ENCODE peak calls at places on chromosomes 3 and 15, in eight cellular contexts. L, D, X, K, O, V, I and C are unnamed samples.

GRCh38 chr15:80856400-80856799 is 77.2 kb downstream of the CEMIP start:
- DNase-seq in L (peak), D (no peak), X (no peak), K (no peak), O (peak), V (no peak), I (no peak), C (no peak)

GRCh38 chr15:80151148-80151547 is 1.7 kb upstream of the FAH start:
- DNase-seq in L (no peak), D (no peak), X (no peak), K (no peak), O (no peak), V (no peak), I (no peak), C (no peak)

GRCh38 chr3:197590313-197590962 is 34.7 kb upstream of the BDH1 start:
- DNase-seq in L (no peak), D (no peak), X (no peak), K (no peak), O (no peak), V (no peak), I (no peak), C (no peak)

GRCh38 chr3:64763980-64764379 is 76.2 kb upstream of the ADAMTS9 start:
- DNase-seq in L (no peak), D (no peak), X (no peak), K (no peak), O (peak), V (no peak), I (no peak), C (no peak)

GRCh38 chr3:134709076-134709475 is 58.3 kb upstream of the KY start:
- DNase-seq in L (no peak), D (no peak), X (no peak), K (no peak), O (no peak), V (no peak), I (no peak), C (no peak)

GRCh38 chr3:181974198-181974597 is 262.5 kb downstream of the SOX2 start:
- DNase-seq in L (no peak), D (no peak), X (no peak), K (no peak), O (no peak), V (no peak), I (no peak), C (no peak)

GRCh38 chr3:60250810-60251209 is 1000.4 kb downstream of the FHIT start:
- DNase-seq in L (no peak), D (no peak), X (no peak), K (no peak), O (no peak), V (no peak), I (no peak), C (no peak)

GRCh38 chr15:47675735-47676134 is 41.6 kb upstream of the SEMA6D start:
- DNase-seq in L (no peak), D (no peak), X (no peak), K (no peak), O (peak), V (no peak), I (no peak), C (no peak)

GRCh38 chr3:100603449-100603848 is 6.0 kb upstream of the ADGRG7 start:
- DNase-seq in L (peak), D (peak), X (peak), K (peak), O (peak), V (no peak), I (peak), C (peak)
- H3K4me3 ChIP-seq in L (no peak), D (no peak), X (no peak), K (no peak), O (peak), V (no peak), I (no peak), C (no peak)

DNA sequence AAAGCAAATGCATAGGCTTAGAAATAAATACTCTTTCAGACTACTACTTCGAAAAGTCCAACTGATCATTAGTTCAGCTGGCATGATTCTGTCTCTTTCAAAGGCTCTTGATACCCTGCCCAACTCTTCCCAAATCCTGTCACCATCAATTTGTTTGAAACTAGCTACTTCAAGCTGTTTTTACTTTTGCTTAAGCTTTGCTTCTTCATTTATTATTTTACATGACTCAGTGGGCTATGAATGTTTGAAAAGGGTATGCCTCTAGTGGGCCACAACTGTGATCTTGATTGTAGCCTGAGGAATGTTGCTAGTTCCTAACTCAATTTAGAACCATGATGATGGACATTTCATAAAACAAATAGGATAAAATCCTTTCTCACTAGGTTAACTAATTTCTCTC is 340.8 kb downstream of the NAALADL2 start:
- DNase-seq in L (no peak), D (no peak), X (no peak), K (no peak), O (no peak), V (no peak), I (no peak), C (peak)
- H3K4me3 ChIP-seq in L (no peak), D (no peak), X (no peak), K (no peak), O (no peak), V (no peak), I (no peak), C (no peak)

GRCh38 chr3:116848402-116848801 is 138.8 kb downstream of the TUSC7 start:
- DNase-seq in L (no peak), D (no peak), X (no peak), K (no peak), O (no peak), V (no peak), I (no peak), C (no peak)
- H3K4me3 ChIP-seq in L (no peak), D (no peak), X (no peak), K (no peak), O (no peak), V (no peak), I (no peak), C (no peak)

DNA sequence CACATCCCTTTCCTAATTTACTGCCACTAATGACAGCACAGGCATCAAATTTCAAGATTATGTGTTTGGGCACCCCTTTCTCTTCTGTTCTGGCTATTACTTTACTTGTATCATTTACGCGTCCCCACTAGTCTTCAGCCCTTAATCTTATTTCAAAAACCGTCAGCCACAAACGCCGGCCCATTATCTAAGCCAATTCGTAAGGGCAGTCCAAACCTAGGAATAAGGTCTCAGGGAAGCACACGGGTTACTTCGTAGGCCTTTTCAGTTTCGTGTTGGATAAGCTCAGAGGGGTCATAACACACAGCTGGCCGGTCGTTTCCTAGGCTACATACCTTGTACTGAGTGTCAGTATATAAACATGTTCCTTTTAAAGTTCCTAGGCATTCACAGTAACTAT is 5.1 kb upstream of the DNAAF4 start:
- DNase-seq in L (no peak), D (no peak), X (no peak), K (no peak), O (no peak), V (no peak), I (no peak), C (no peak)
- H3K4me3 ChIP-seq in L (no peak), D (no peak), X (no peak), K (no peak), O (no peak), V (no peak), I (no peak), C (no peak)

GRCh38 chr15:28981351-28981720 is 95.6 kb downstream of the APBA2 start:
- DNase-seq in L (no peak), D (no peak), X (no peak), K (no peak), O (no peak), V (no peak), I (no peak), C (no peak)

GRCh38 chr15:28983432-28984311 is 97.9 kb downstream of the APBA2 start:
- DNase-seq in L (no peak), D (no peak), X (no peak), K (no peak), O (no peak), V (no peak), I (no peak), C (no peak)

GRCh38 chr15:28982886-28983285 is 97.1 kb downstream of the APBA2 start:
- DNase-seq in L (no peak), D (no peak), X (no peak), K (no peak), O (no peak), V (no peak), I (no peak), C (no peak)

GRCh38 chr15:28980709-28981350 is 95.1 kb downstream of the APBA2 start:
- DNase-seq in L (no peak), D (no peak), X (no peak), K (no peak), O (no peak), V (no peak), I (no peak), C (no peak)

GRCh38 chr15:28981921-28982320 is 96.1 kb downstream of the APBA2 start:
- DNase-seq in L (no peak), D (no peak), X (no peak), K (no peak), O (no peak), V (no peak), I (no peak), C (no peak)
- H3K4me3 ChIP-seq in L (no peak), D (no peak), X (no peak), K (no peak), O (no peak), V (no peak), I (no peak), C (no peak)

GRCh38 chr3:4052691-4053090 is 250.5 kb upstream of the SETMAR start:
- DNase-seq in L (no peak), D (no peak), X (no peak), K (no peak), O (no peak), V (no peak), I (no peak), C (no peak)
- H3K4me3 ChIP-seq in L (no peak), D (no peak), X (no peak), K (no peak), O (no peak), V (no peak), I (no peak), C (no peak)

GRCh38 chr3:102000620-102001209 is 151.4 kb downstream of the NFKBIZ start:
- DNase-seq in L (no peak), D (no peak), X (no peak), K (no peak), O (no peak), V (no peak), I (no peak), C (no peak)
- H3K4me3 ChIP-seq in L (no peak), D (no peak), X (no peak), K (no peak), O (no peak), V (no peak), I (no peak), C (no peak)

GRCh38 chr15:69976366-69976994 is 121.2 kb downstream of the TLE3 start:
- DNase-seq in L (no peak), D (peak), X (peak), K (peak), O (peak), V (no peak), I (peak), C (peak)

GRCh38 chr15:69973102-69973714 is 124.5 kb downstream of the TLE3 start:
- DNase-seq in L (peak), D (peak), X (peak), K (peak), O (no peak), V (no peak), I (peak), C (peak)

GRCh38 chr15:69972436-69972835 is 125.3 kb downstream of the TLE3 start:
- DNase-seq in L (no peak), D (no peak), X (no peak), K (no peak), O (no peak), V (no peak), I (no peak), C (no peak)

GRCh38 chr15:69974321-69974720 is 123.4 kb downstream of the TLE3 start:
- DNase-seq in L (no peak), D (no peak), X (no peak), K (no peak), O (peak), V (no peak), I (no peak), C (no peak)

GRCh38 chr15:69971771-69972170 is 125.9 kb downstream of the TLE3 start:
- DNase-seq in L (no peak), D (no peak), X (no peak), K (no peak), O (no peak), V (no peak), I (no peak), C (no peak)
- H3K4me3 ChIP-seq in L (no peak), D (no peak), X (no peak), K (no peak), O (no peak), V (no peak), I (no peak), C (no peak)